ENCODE peak calls at places on chromosomes 3 and 15, in nine cellular contexts. One of them, this sample, is unnamed.

GRCh38 chr3:128455116-128455515 is 11.6 kb downstream of the DNAJB8 start:
- DNase-seq in posterior cingulate gyrus: no peak
- DNase-seq in head of caudate nucleus: no peak
- DNase-seq in activated CD4-positive, alpha-beta T cell treated with anti-CD3 and anti-CD28 coated beads, Interleukin-2, amount 50 U/mL, for 24 hours: no peak
- DNase-seq in CD8-positive, alpha-beta memory T cell: no peak
- DNase-seq in BJ: no peak
- DNase-seq in nephron progenitor cell: no peak
- DNase-seq in ureter: no peak
- DNase-seq in lung microvascular endothelial cell: no peak
- DNase-seq in this sample: no peak

GRCh38 chr3:135982404-135982761 is 16.9 kb downstream of the PPP2R3A start:
- DNase-seq in nephron progenitor cell: no peak
- DNase-seq in ureter: no peak
- DNase-seq in CD8-positive, alpha-beta memory T cell: no peak
- DNase-seq in posterior cingulate gyrus: no peak
- DNase-seq in activated CD4-positive, alpha-beta T cell treated with anti-CD3 and anti-CD28 coated beads, Interleukin-2, amount 50 U/mL, for 24 hours: no peak
- DNase-seq in lung microvascular endothelial cell: no peak
- DNase-seq in head of caudate nucleus: no peak
- DNase-seq in BJ: no peak
- DNase-seq in this sample: no peak

GRCh38 chr15:67048281-67049279 is 16.8 kb upstream of the SMAD3 start:
- DNase-seq in BJ: peak; percentile 42
- DNase-seq in ureter: peak; percentile 80
- DNase-seq in head of caudate nucleus: no peak
- DNase-seq in CD8-positive, alpha-beta memory T cell: no peak
- DNase-seq in posterior cingulate gyrus: no peak
- DNase-seq in nephron progenitor cell: no peak
- DNase-seq in lung microvascular endothelial cell: no peak
- DNase-seq in activated CD4-positive, alpha-beta T cell treated with anti-CD3 and anti-CD28 coated beads, Interleukin-2, amount 50 U/mL, for 24 hours: no peak
- DNase-seq in this sample: peak; percentile 67

GRCh38 chr15:100468265-100468664 is 60.5 kb downstream of the CERS3 start:
- DNase-seq in activated CD4-positive, alpha-beta T cell treated with anti-CD3 and anti-CD28 coated beads, Interleukin-2, amount 50 U/mL, for 24 hours: no peak
- DNase-seq in lung microvascular endothelial cell: no peak
- DNase-seq in ureter: peak; percentile 45
- DNase-seq in head of caudate nucleus: no peak
- DNase-seq in CD8-positive, alpha-beta memory T cell: no peak
- DNase-seq in BJ: no peak
- DNase-seq in posterior cingulate gyrus: no peak
- DNase-seq in nephron progenitor cell: no peak
- DNase-seq in this sample: no peak

GRCh38 chr3:21140785-21141184 is 610.2 kb downstream of the ZNF385D start:
- DNase-seq in ureter: no peak
- DNase-seq in CD8-positive, alpha-beta memory T cell: no peak
- DNase-seq in lung microvascular endothelial cell: no peak
- DNase-seq in activated CD4-positive, alpha-beta T cell treated with anti-CD3 and anti-CD28 coated beads, Interleukin-2, amount 50 U/mL, for 24 hours: no peak
- DNase-seq in nephron progenitor cell: no peak
- DNase-seq in posterior cingulate gyrus: no peak
- DNase-seq in head of caudate nucleus: no peak
- DNase-seq in BJ: no peak
- DNase-seq in this sample: no peak

GRCh38 chr15:40279437-40280141 is 3.3 kb downstream of the ANKRD63 start:
- DNase-seq in posterior cingulate gyrus: peak; percentile 82
- DNase-seq in CD8-positive, alpha-beta memory T cell: peak; percentile 66
- DNase-seq in activated CD4-positive, alpha-beta T cell treated with anti-CD3 and anti-CD28 coated beads, Interleukin-2, amount 50 U/mL, for 24 hours: peak; percentile 64
- DNase-seq in ureter: peak; percentile 73
- DNase-seq in head of caudate nucleus: peak; percentile 85
- DNase-seq in BJ: no peak
- DNase-seq in lung microvascular endothelial cell: peak; percentile 68
- DNase-seq in nephron progenitor cell: peak; percentile 94
- DNase-seq in this sample: no peak

GRCh38 chr3:50340404-50341329 is at the start of gene RASSF1:
- DNase-seq in head of caudate nucleus: no peak
- DNase-seq in nephron progenitor cell: no peak
- DNase-seq in CD8-positive, alpha-beta memory T cell: peak; percentile 72
- DNase-seq in ureter: peak; percentile 80
- DNase-seq in lung microvascular endothelial cell: no peak
- DNase-seq in activated CD4-positive, alpha-beta T cell treated with anti-CD3 and anti-CD28 coated beads, Interleukin-2, amount 50 U/mL, for 24 hours: peak; percentile 36
- DNase-seq in posterior cingulate gyrus: no peak
- DNase-seq in BJ: no peak
- DNase-seq in this sample: no peak

GRCh38 chr3:31978553-31978952 is 2.5 kb downstream of the OSBPL10 start:
- DNase-seq in lung microvascular endothelial cell: no peak
- DNase-seq in ureter: no peak
- DNase-seq in activated CD4-positive, alpha-beta T cell treated with anti-CD3 and anti-CD28 coated beads, Interleukin-2, amount 50 U/mL, for 24 hours: no peak
- DNase-seq in CD8-positive, alpha-beta memory T cell: no peak
- DNase-seq in posterior cingulate gyrus: no peak
- DNase-seq in head of caudate nucleus: no peak
- DNase-seq in nephron progenitor cell: no peak
- DNase-seq in BJ: no peak
- DNase-seq in this sample: no peak

GRCh38 chr15:85891470-85891869 is 96.7 kb upstream of the KLHL25 start:
- DNase-seq in BJ: no peak
- DNase-seq in ureter: no peak
- DNase-seq in activated CD4-positive, alpha-beta T cell treated with anti-CD3 and anti-CD28 coated beads, Interleukin-2, amount 50 U/mL, for 24 hours: no peak
- DNase-seq in head of caudate nucleus: no peak
- DNase-seq in lung microvascular endothelial cell: no peak
- DNase-seq in nephron progenitor cell: no peak
- DNase-seq in posterior cingulate gyrus: no peak
- DNase-seq in CD8-positive, alpha-beta memory T cell: no peak
- DNase-seq in this sample: no peak